ENCODE peak calls at places on chromosomes 1 and 21, in six cellular contexts. H is psoas muscle, Z is mucosa of descending colon, J is body of pancreas, R is testis, I is fibroblast of lung. E is an unnamed sample.

GRCh38 chr1:110155878-110156522 is 5.7 kb downstream of the SLC6A17 start:
- DNase-seq in H (peak; percentile 54), Z (peak; percentile 77), I (peak; percentile 48), J (peak; percentile 59), R (peak; percentile 74), E (no peak)

GRCh38 chr1:96362623-96363022 is 359.0 kb upstream of the PTBP2 start:
- DNase-seq in J (no peak), H (no peak), Z (no peak), R (no peak), I (peak; percentile 99), E (no peak)

GRCh38 chr1:212967767-212968166 is 17.4 kb downstream of the VASH2 start:
- DNase-seq in I (peak; percentile 60), J (no peak), H (no peak), R (no peak), Z (no peak), E (no peak)

GRCh38 chr1:151368745-151369610 is 3.5 kb downstream of the SELENBP1 start:
- DNase-seq in H (no peak), J (no peak), I (no peak), R (no peak), Z (peak; percentile 49), E (peak; percentile 40)

GRCh38 chr1:169327875-169328274 is 39.7 kb downstream of the NME7 start:
- DNase-seq in R (no peak), J (no peak), I (no peak), Z (no peak), H (no peak), E (no peak)

GRCh38 chr1:65209005-65209885 is 61.2 kb downstream of the AK4 start:
- DNase-seq in R (peak; percentile 46), Z (no peak), J (peak; percentile 21), H (no peak), I (peak; percentile 30), E (no peak)

GRCh38 chr1:227887697-227888403 is 59.9 kb downstream of the WNT9A start:
- DNase-seq in R (peak; percentile 71), H (peak; percentile 35), Z (peak; percentile 59), J (peak; percentile 14), I (peak; percentile 32), E (peak; percentile 70)

GRCh38 chr1:203131548-203132200 is 4.1 kb downstream of the ADORA1 start:
- DNase-seq in J (no peak), R (no peak), H (no peak), Z (no peak), I (no peak), E (no peak)

GRCh38 chr1:176338897-176339296 is 124.1 kb upstream of the PAPPA2 start:
- DNase-seq in H (no peak), I (no peak), J (no peak), R (no peak), Z (no peak), E (no peak)

GRCh38 chr21:36096398-36097290 is 26.8 kb downstream of the CBR1 start:
- DNase-seq in H (no peak), I (peak; percentile 27), R (no peak), J (no peak), Z (no peak), E (no peak)

GRCh38 chr21:33924766-33925100 is 9.1 kb upstream of the ATP5PO start:
- DNase-seq in J (no peak), I (no peak), R (no peak), H (no peak), Z (no peak), E (no peak)

GRCh38 chr1:44254392-44254791 is 41.1 kb downstream of the DMAP1 start:
- DNase-seq in I (no peak), R (no peak), J (no peak), Z (no peak), H (no peak), E (no peak)

GRCh38 chr1:168698453-168698852 is 30.6 kb downstream of the DPT start:
- DNase-seq in H (no peak), J (no peak), R (no peak), I (no peak), Z (no peak), E (no peak)

DNA sequence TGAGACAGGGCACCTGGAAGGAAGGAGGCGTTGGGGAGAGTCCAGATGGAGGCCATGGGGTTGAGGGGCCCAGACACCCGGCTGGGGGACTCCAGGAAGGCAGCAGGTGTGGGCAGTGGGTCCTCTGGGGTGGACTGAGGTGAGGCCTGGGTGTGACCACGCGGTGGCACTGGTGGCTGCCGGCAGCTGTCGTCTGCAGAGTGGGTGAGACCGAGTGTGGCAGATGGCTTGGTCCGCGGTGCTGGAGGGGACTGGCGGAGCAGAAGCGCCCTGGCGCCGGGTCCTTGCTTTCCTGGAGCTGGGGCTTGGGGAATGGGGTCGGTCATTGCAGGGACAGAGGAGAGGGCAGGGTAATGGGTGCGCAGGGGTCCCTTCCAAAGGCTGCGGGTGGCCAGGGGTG is 12.5 kb downstream of the AGRN start:
- DNase-seq in R (peak; percentile 49), J (peak; percentile 58), H (no peak), Z (peak; percentile 63), I (no peak), E (no peak)
- H3K4me3 ChIP-seq in R (no peak overlapping the region), J (no peak overlapping the region), H (peak overlapping the region; percentile 65), Z (no peak overlapping the region), I (no peak overlapping the region), E (no peak overlapping the region)

GRCh38 chr1:31926252-31926651 is 11.9 kb downstream of the PTP4A2 start:
- DNase-seq in J (no peak), Z (no peak), H (no peak), I (no peak), R (no peak), E (no peak)
- H3K4me1 ChIP-seq in J (peaks cover 95% of the 10 kb centered on the region), Z (peaks cover 74% of the 10 kb centered on the region), H (peaks cover 84% of the 10 kb centered on the region), I (peaks cover 4% of the 10 kb centered on the region), R (peaks cover 69% of the 10 kb centered on the region), E (peaks cover 60% of the 10 kb centered on the region)

GRCh38 chr1:230068952-230069684 is 2.1 kb downstream of the GALNT2 start:
- DNase-seq in Z (peak; percentile 34), I (no peak), R (no peak), J (no peak), H (no peak), E (no peak)
- TF ChIP-seq CTCF in Z (no peak), I (no peak), R (peak; percentile 20), J (no peak), H (no peak), E (no peak)

DNA sequence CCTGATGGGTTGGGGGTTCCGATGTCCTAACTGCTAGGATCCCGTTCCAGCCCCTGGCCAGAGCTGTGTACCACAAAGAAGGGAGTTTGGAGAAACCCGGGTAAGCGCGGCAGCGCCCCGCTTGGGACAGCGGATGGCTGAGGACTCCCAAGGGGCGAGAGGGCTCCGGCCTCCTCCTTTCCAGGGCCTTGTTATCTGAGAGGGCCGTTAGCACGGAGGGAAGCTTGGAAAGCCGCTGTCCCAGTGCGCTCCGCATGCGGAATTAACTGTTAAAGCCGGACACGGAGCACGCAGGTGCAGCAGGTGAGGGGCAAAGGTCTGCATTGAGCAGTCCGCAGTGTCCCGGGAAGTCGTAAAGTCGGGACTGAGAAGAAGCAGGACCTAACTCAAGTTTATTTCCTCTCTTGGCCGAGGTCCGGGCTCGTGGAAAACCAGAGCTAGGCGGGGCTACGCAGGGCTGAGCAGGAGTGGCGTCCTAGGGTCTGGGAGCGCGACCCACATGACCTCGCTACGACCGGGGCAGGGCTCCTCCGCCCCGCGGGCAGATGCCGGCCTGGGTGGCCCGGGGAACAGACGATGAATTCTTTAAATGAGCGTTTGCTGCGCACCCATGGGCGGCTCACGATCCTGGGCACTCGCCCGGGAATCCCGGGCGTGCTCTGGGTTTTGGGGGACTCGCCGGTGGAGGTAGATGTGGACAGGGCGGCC is 4.5 kb downstream of the LHX4 start:
- DNase-seq in H (no peak), Z (peak; percentile 68), J (no peak), I (no peak), R (no peak), E (no peak)
- H3K4me3 ChIP-seq in H (peak overlapping the region; percentile 50), Z (no peak overlapping the region), J (no peak overlapping the region), I (no peak overlapping the region), R (no peak overlapping the region), E (peak overlapping the region; percentile 8)

E was measured in ascending aorta.